ENCODE peak calls at places on chromosomes 2 and 18, in eight cellular contexts. I is tibial nerve, S is astrocyte, G is left ventricle myocardium inferior, R is PC-3, D is ascending aorta, H is heart right ventricle, W is ovary. U is an unnamed sample.

GRCh38 chr18:44579028-44579692 is 101.5 kb upstream of the SETBP1 start:
- DNase-seq in I (no peak), S (peak; percentile 79), G (no peak), R (peak; percentile 34), D (no peak), H (no peak), W (no peak), U (no peak)

GRCh38 chr18:75111673-75112485 is 97.1 kb downstream of the PTGR3 start:
- DNase-seq in I (no peak), S (no peak), G (no peak), R (peak; percentile 45), D (no peak), H (no peak), W (no peak), U (no peak)

GRCh38 chr2:186639939-186640338 is 50.1 kb downstream of the ITGAV start:
- DNase-seq in I (no peak), S (no peak), G (no peak), R (no peak), D (no peak), H (no peak), W (no peak), U (no peak)

GRCh38 chr2:15672961-15673918 is 81.6 kb downstream of the DDX1 start:
- DNase-seq in I (no peak), S (no peak), G (no peak), R (no peak), D (no peak), H (no peak), W (no peak), U (no peak)

GRCh38 chr18:70005580-70005979 is 57.9 kb upstream of the CD226 start:
- DNase-seq in I (no peak), S (no peak), G (no peak), R (no peak), D (no peak), H (no peak), W (no peak), U (no peak)

GRCh38 chr2:176755537-176756135 is 457.0 kb upstream of the HNRNPA3 start:
- DNase-seq in I (no peak), S (no peak), G (no peak), R (no peak), D (no peak), H (no peak), W (no peak), U (no peak)

GRCh38 chr2:152505495-152505906 is 170.5 kb downstream of the FMNL2 start:
- DNase-seq in I (no peak), S (peak; percentile 74), G (no peak), R (no peak), D (no peak), H (peak; percentile 25), W (no peak), U (peak; percentile 78)

GRCh38 chr2:69561041-69561550 is 82.4 kb downstream of the AAK1 start:
- DNase-seq in I (no peak), S (no peak), G (no peak), R (peak; percentile 29), D (no peak), H (no peak), W (no peak), U (no peak)

GRCh38 chr18:32439802-32440201 is 30.9 kb downstream of the GAREM1 start:
- DNase-seq in I (no peak), S (no peak), G (no peak), R (peak; percentile 2), D (no peak), H (no peak), W (no peak), U (no peak)

DNA sequence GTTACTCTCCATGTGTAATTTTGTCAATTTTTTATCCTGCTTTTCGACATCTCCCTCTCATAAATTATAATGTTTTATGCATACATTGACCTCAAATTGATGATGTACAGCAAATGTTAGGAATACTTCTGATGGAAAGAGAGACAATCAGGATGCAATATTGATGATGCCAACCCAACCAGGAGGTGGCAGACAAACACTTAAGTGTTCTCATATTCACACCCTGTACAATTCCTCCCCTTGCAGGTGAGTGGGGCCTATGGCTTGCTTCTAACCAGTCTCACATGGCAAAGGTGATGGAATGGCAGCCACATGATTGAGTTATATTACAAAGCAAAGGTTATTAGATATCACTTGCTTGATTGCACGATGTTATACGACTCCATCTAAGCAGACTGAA is 594.3 kb upstream of the REG3G start:
- DNase-seq in I (no peak), S (no peak), G (no peak), R (no peak), D (no peak), H (no peak), W (no peak), U (no peak)
- TF ChIP-seq CTCF in I (no peak), S (no peak), G (no peak), R (peak; percentile 31), D (no peak), H (no peak), W (no peak), U (no peak)

DNA sequence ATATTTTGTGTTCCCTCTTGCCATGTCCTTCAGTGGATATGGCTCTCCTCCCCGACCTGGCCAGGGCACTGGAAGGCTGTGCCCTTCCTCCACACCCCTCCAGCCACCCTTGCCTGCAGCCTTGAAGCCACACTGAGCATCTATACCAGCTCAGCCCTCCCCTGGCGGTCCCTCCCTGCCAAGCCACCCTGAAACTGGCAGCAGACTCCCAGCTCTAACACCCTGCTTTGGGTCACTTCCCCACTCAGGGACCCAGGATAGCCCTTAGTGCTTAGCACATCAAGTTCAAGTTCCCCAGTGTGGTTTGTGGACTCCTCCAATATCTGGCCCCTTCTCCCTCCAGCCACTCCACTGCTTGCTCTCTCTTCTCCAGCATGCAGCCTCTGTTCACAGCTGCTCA is 89.4 kb downstream of the TNS1 start:
- DNase-seq in I (no peak), S (no peak), G (no peak), R (no peak), D (no peak), H (no peak), W (no peak), U (no peak)
- H3K4me1 ChIP-seq in I (peaks cover 91% of the 10 kb centered on the region), S (peaks cover 37% of the 10 kb centered on the region), G (peaks cover 100% of the 10 kb centered on the region), R (no peaks in the 10 kb centered on the region), D (peaks cover 67% of the 10 kb centered on the region), H (peaks cover 99% of the 10 kb centered on the region), W (peaks cover 73% of the 10 kb centered on the region), U (peaks cover 90% of the 10 kb centered on the region)

GRCh38 chr2:130374587-130375290 is 18.9 kb downstream of the PTPN18 start:
- DNase-seq in I (no peak), S (peak; percentile 33), G (no peak), R (no peak), D (peak; percentile 61), H (no peak), W (no peak), U (no peak)

GRCh38 chr2:130378206-130378897 is 22.5 kb downstream of the PTPN18 start:
- DNase-seq in I (no peak), S (no peak), G (no peak), R (no peak), D (no peak), H (no peak), W (no peak), U (no peak)

GRCh38 chr2:130377491-130377890 is 21.6 kb downstream of the PTPN18 start:
- DNase-seq in I (no peak), S (no peak), G (no peak), R (no peak), D (peak; percentile 35), H (no peak), W (no peak), U (no peak)

GRCh38 chr2:130375291-130376266 is 19.7 kb downstream of the PTPN18 start:
- DNase-seq in I (no peak), S (no peak), G (no peak), R (no peak), D (peak; percentile 54), H (no peak), W (no peak), U (no peak)

GRCh38 chr2:130376433-130377293 is 20.8 kb downstream of the PTPN18 start:
- DNase-seq in I (no peak), S (no peak), G (no peak), R (no peak), D (peak; percentile 55), H (no peak), W (no peak), U (no peak)
- TF ChIP-seq CTCF in I (no peak), S (no peak), G (no peak), R (no peak), D (no peak), H (peak; percentile 26), W (no peak), U (no peak)

GRCh38 chr18:6962571-6963451 is 154.8 kb downstream of the LAMA1 start:
- DNase-seq in I (no peak), S (no peak), G (no peak), R (no peak), D (no peak), H (no peak), W (no peak), U (no peak)

GRCh38 chr18:6961331-6961730 is 156.3 kb downstream of the LAMA1 start:
- DNase-seq in I (no peak), S (no peak), G (no peak), R (peak; percentile 18), D (no peak), H (no peak), W (no peak), U (no peak)

GRCh38 chr18:6960124-6960523 is 157.5 kb downstream of the LAMA1 start:
- DNase-seq in I (no peak), S (no peak), G (no peak), R (no peak), D (no peak), H (no peak), W (no peak), U (no peak)

GRCh38 chr18:6959110-6959509 is 158.5 kb downstream of the LAMA1 start:
- DNase-seq in I (no peak), S (no peak), G (no peak), R (peak; percentile 25), D (no peak), H (no peak), W (no peak), U (no peak)

DNA sequence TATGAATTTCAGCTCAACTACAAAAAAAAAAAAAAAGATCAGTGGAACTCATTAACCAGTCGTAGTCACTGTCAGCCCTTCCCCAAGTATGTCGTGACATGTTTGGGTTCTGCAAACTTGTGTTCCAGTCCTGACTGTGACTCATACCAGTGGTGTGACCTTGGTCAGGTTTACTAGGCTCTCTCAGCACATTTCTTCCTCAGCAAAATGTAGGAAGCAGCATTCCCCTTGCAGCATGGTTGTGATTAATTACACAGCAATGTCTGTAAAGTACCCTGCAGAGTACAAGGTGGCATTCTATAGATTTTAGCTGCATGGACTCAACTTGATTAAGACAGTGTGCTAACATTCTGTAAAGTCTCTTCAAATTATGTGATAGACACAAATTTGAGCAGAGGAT is 156.9 kb downstream of the LAMA1 start:
- DNase-seq in I (no peak), S (peak; percentile 50), G (no peak), R (peak; percentile 76), D (no peak), H (no peak), W (no peak), U (no peak)
- H3K4me1 ChIP-seq in I (no peaks in the 10 kb centered on the region), S (peaks cover 4% of the 10 kb centered on the region), G (no peaks in the 10 kb centered on the region), R (peaks cover 17% of the 10 kb centered on the region), D (no peaks in the 10 kb centered on the region), H (no peaks in the 10 kb centered on the region), W (no peaks in the 10 kb centered on the region), U (no peaks in the 10 kb centered on the region)

GRCh38 chr2:164474873-164475272 is 146.4 kb downstream of the GRB14 start:
- DNase-seq in I (no peak), S (no peak), G (no peak), R (no peak), D (no peak), H (no peak), W (no peak), U (no peak)

GRCh38 chr2:164478205-164478604 is 143.1 kb downstream of the GRB14 start:
- DNase-seq in I (no peak), S (no peak), G (no peak), R (no peak), D (no peak), H (no peak), W (no peak), U (no peak)

GRCh38 chr2:164479460-164479859 is 141.8 kb downstream of the GRB14 start:
- DNase-seq in I (no peak), S (peak; percentile 28), G (no peak), R (peak; percentile 40), D (no peak), H (no peak), W (peak; percentile 13), U (no peak)
- TF ChIP-seq CTCF in I (peak; percentile 50), S (peak; percentile 67), G (peak; percentile 66), R (peak; percentile 71), D (peak; percentile 15), H (peak; percentile 57), W (peak; percentile 11), U (peak; percentile 3)